ENCODE peak calls at places on chromosomes 1 and 21, in five cellular contexts. I, N, B, V and L are unnamed samples.

GRCh38 chr1:50289495-50289894 is 133.7 kb downstream of the DMRTA2 start:
- DNase-seq in I (no peak), N (no peak), B (no peak), V (no peak), L (no peak)

GRCh38 chr1:4028139-4028501 is 128.0 kb upstream of the C1orf174 start:
- DNase-seq in I (no peak), N (no peak), B (no peak), V (no peak), L (no peak)

GRCh38 chr1:52053862-52054261 is 1.1 kb downstream of the TXNDC12 start:
- DNase-seq in I (no peak), N (no peak), B (no peak), V (no peak), L (no peak)

GRCh38 chr21:29187939-29188338 is 57.5 kb downstream of the MAP3K7CL start:
- DNase-seq in I (no peak), N (no peak), B (no peak), V (peak; percentile 78), L (no peak)

GRCh38 chr1:110645962-110646735 is 28.6 kb downstream of the KCNA3 start:
- DNase-seq in I (no peak), N (no peak), B (no peak), V (no peak), L (no peak)

GRCh38 chr1:87226341-87226760 is 102.3 kb upstream of the LMO4 start:
- DNase-seq in I (no peak), N (no peak), B (no peak), V (peak; percentile 16), L (no peak)

GRCh38 chr1:14852301-14852700 is 253.8 kb downstream of the KAZN start:
- DNase-seq in I (no peak), N (no peak), B (no peak), V (no peak), L (no peak)

GRCh38 chr1:25206201-25206600 is 26.1 kb downstream of the SYF2 start:
- DNase-seq in I (no peak), N (no peak), B (no peak), V (no peak), L (no peak)

GRCh38 chr1:9070421-9071015 is 1.1 kb upstream of the SLC2A5 start:
- DNase-seq in I (no peak), N (no peak), B (no peak), V (no peak), L (no peak)

GRCh38 chr1:94708299-94708685 is 111.9 kb upstream of the SLC44A3 start:
- DNase-seq in I (no peak), N (no peak), B (no peak), V (no peak), L (no peak)

GRCh38 chr1:208652300-208653160 is 408.3 kb upstream of the PLXNA2 start:
- DNase-seq in I (no peak), N (peak; percentile 51), B (peak; percentile 25), V (peak; percentile 48), L (peak; percentile 52)

GRCh38 chr1:208177656-208178055 is 66.5 kb downstream of the PLXNA2 start:
- DNase-seq in I (no peak), N (no peak), B (no peak), V (no peak), L (peak; percentile 32)

GRCh38 chr1:14968251-14968812 is 185.2 kb upstream of the TMEM51 start:
- DNase-seq in I (no peak), N (no peak), B (no peak), V (peak; percentile 50), L (no peak)

GRCh38 chr1:228646717-228647522 is 88.4 kb upstream of the RHOU start:
- DNase-seq in I (peak; percentile 46), N (no peak), B (peak; percentile 59), V (peak; percentile 45), L (peak; percentile 26)

GRCh38 chr1:226309398-226310122 is 596 bp upstream of the LIN9 start:
- DNase-seq in I (no peak), N (no peak), B (no peak), V (no peak), L (peak; percentile 27)

GRCh38 chr1:216855810-216856209 is 132.6 kb upstream of the ESRRG start:
- DNase-seq in I (no peak), N (no peak), B (no peak), V (no peak), L (no peak)

GRCh38 chr1:40034869-40035268 is 5.7 kb upstream of the CAP1 start:
- DNase-seq in I (no peak), N (no peak), B (peak; percentile 23), V (no peak), L (no peak)

GRCh38 chr1:205294175-205294913 is 27.2 kb downstream of the NUAK2 start:
- DNase-seq in I (no peak), N (peak; percentile 53), B (no peak), V (no peak), L (no peak)

GRCh38 chr1:99627615-99628014 is 18.3 kb upstream of the PALMD start:
- DNase-seq in I (no peak), N (no peak), B (no peak), V (no peak), L (no peak)

GRCh38 chr1:5198328-5198727 is 543.9 kb downstream of the AJAP1 start:
- DNase-seq in I (no peak), N (no peak), B (no peak), V (no peak), L (no peak)

GRCh38 chr1:159197767-159198557 is 6.7 kb upstream of the ACKR1 start:
- DNase-seq in I (peak; percentile 20), N (peak; percentile 56), B (peak; percentile 72), V (peak; percentile 76), L (peak; percentile 59)

GRCh38 chr1:77538956-77539509 is 143.4 kb downstream of the ZZZ3 start:
- DNase-seq in I (no peak), N (no peak), B (no peak), V (no peak), L (no peak)

GRCh38 chr1:48697066-48697707 is 79.5 kb downstream of the BEND5 start:
- DNase-seq in I (peak; percentile 42), N (peak; percentile 57), B (peak; percentile 60), V (peak; percentile 73), L (peak; percentile 56)

GRCh38 chr21:39715804-39716397 is 29.1 kb upstream of the IGSF5 start:
- DNase-seq in I (peak; percentile 38), N (peak; percentile 62), B (peak; percentile 26), V (peak; percentile 53), L (peak; percentile 12)

GRCh38 chr1:112110031-112110430 is 120.6 kb upstream of the KCND3 start:
- DNase-seq in I (no peak), N (no peak), B (no peak), V (no peak), L (no peak)

GRCh38 chr1:13759072-13759471 is 59.1 kb downstream of the PRDM2 start:
- DNase-seq in I (no peak), N (no peak), B (no peak), V (no peak), L (no peak)
- TF ChIP-seq CTCF in I (no peak), N (no peak), B (no peak), V (no peak), L (no peak)

GRCh38 chr1:183551924-183552323 is 38.3 kb downstream of the NCF2 start:
- DNase-seq in I (no peak), N (no peak), B (no peak), V (no peak), L (no peak)
- TF ChIP-seq CTCF in I (no peak), N (no peak), B (no peak), V (no peak), L (no peak)

GRCh38 chr1:181737056-181737455 is 253.7 kb downstream of the CACNA1E start:
- DNase-seq in I (no peak), N (peak; percentile 23), B (no peak), V (no peak), L (no peak)
- TF ChIP-seq CTCF in I (no peak), N (peak; percentile 11), B (no peak), V (no peak), L (peak; percentile 0)

GRCh38 chr1:68442822-68443556 is 6.8 kb downstream of the RPE65 start:
- DNase-seq in I (no peak), N (peak; percentile 25), B (peak; percentile 44), V (peak; percentile 44), L (peak; percentile 48)
- TF ChIP-seq CTCF in I (no peak), N (peak; percentile 26), B (peak; percentile 77), V (peak; percentile 61), L (peak; percentile 71)

GRCh38 chr1:61618755-61619154 is 106.2 kb downstream of the TM2D1 start:
- DNase-seq in I (no peak), N (no peak), B (no peak), V (no peak), L (no peak)
- TF ChIP-seq CTCF in I (no peak), N (no peak), B (no peak), V (no peak), L (no peak)

GRCh38 chr1:168627370-168627769 is 51.0 kb downstream of the XCL1 start:
- DNase-seq in I (no peak), N (no peak), B (no peak), V (no peak), L (no peak)

GRCh38 chr1:168623838-168624237 is 47.4 kb downstream of the XCL1 start:
- DNase-seq in I (no peak), N (no peak), B (no peak), V (no peak), L (no peak)

GRCh38 chr1:168626326-168626725 is 49.9 kb downstream of the XCL1 start:
- DNase-seq in I (no peak), N (no peak), B (no peak), V (no peak), L (no peak)

GRCh38 chr1:168621356-168621755 is 45.0 kb downstream of the XCL1 start:
- DNase-seq in I (no peak), N (no peak), B (no peak), V (no peak), L (no peak)

GRCh38 chr1:168623003-168623828 is 46.8 kb downstream of the XCL1 start:
- DNase-seq in I (no peak), N (peak; percentile 22), B (no peak), V (no peak), L (no peak)
- TF ChIP-seq CTCF in I (no peak), N (peak; percentile 18), B (no peak), V (no peak), L (no peak)